ENCODE peak calls at places on chromosomes 12 and 14, in ten cellular contexts. N is psoas muscle, B is IMR-90, D is fibroblast of lung, C is adipocyte, A is left lung, W is H7, Q is mucosa of descending colon, T is right cardiac atrium, L is HL-60. R is an unnamed sample.

GRCh38 chr12:108622425-108622824 is 11.3 kb downstream of the SELPLG start:
- DNase-seq in N (no peak), B (no peak), D (no peak), C (no peak), A (no peak), W (peak; percentile 65), Q (peak; percentile 40), T (no peak), L (no peak), R (no peak)

GRCh38 chr12:78759387-78759786 is 105.2 kb upstream of the SYT1 start:
- DNase-seq in N (no peak), B (peak; percentile 68), D (peak; percentile 21), C (no peak), A (no peak), W (no peak), Q (no peak), T (no peak), L (no peak), R (no peak)

GRCh38 chr14:90556050-90556477 is 159.2 kb downstream of the CALM1 start:
- DNase-seq in N (no peak), B (no peak), D (no peak), C (no peak), A (no peak), W (peak; percentile 92), Q (no peak), T (peak; percentile 74), L (no peak), R (no peak)

GRCh38 chr12:112992541-112993398 is 14.5 kb downstream of the OAS2 start:
- DNase-seq in N (peak; percentile 29), B (peak; percentile 53), D (peak; percentile 60), C (peak; percentile 76), A (no peak), W (peak; percentile 83), Q (no peak), T (peak; percentile 81), L (peak; percentile 37), R (no peak)

GRCh38 chr14:93231129-93231979 is 24.3 kb downstream of the UBR7 start:
- DNase-seq in N (no peak), B (peak; percentile 59), D (peak; percentile 49), C (peak; percentile 43), A (no peak), W (peak; percentile 54), Q (no peak), T (peak; percentile 48), L (no peak), R (no peak)

GRCh38 chr14:105430535-105430934 is 10.9 kb downstream of the MTA1 start:
- DNase-seq in N (no peak), B (peak; percentile 66), D (peak; percentile 76), C (peak; percentile 70), A (peak; percentile 29), W (no peak), Q (no peak), T (peak; percentile 41), L (no peak), R (no peak)

GRCh38 chr14:48703728-48704467 is 882.3 kb downstream of the RPS29 start:
- DNase-seq in N (no peak), B (no peak), D (no peak), C (no peak), A (no peak), W (no peak), Q (no peak), T (peak; percentile 34), L (no peak), R (no peak)

GRCh38 chr14:73231874-73232851 is 5.1 kb upstream of the PAPLN start:
- DNase-seq in N (no peak), B (no peak), D (no peak), C (no peak), A (no peak), W (peak; percentile 85), Q (no peak), T (no peak), L (no peak), R (peak; percentile 60)

GRCh38 chr14:72961579-72962335 is 35.5 kb downstream of the DCAF4 start:
- DNase-seq in N (no peak), B (peak; percentile 16), D (no peak), C (peak; percentile 15), A (no peak), W (no peak), Q (no peak), T (no peak), L (no peak), R (no peak)

GRCh38 chr14:73796881-73797539 is 54.6 kb upstream of the PTGR2 start:
- DNase-seq in N (no peak), B (peak; percentile 37), D (no peak), C (no peak), A (no peak), W (no peak), Q (no peak), T (no peak), L (no peak), R (no peak)

GRCh38 chr14:68936476-68936875 is 42.6 kb downstream of the ACTN1 start:
- DNase-seq in N (no peak), B (no peak), D (no peak), C (no peak), A (no peak), W (no peak), Q (no peak), T (peak; percentile 86), L (no peak), R (no peak)

GRCh38 chr12:48873096-48873495 is 7.4 kb upstream of the RND1 start:
- DNase-seq in N (no peak), B (no peak), D (no peak), C (no peak), A (no peak), W (no peak), Q (no peak), T (no peak), L (no peak), R (no peak)

GRCh38 chr12:10968765-10969456 is 17.8 kb downstream of the TAS2R50 start:
- DNase-seq in N (no peak), B (peak; percentile 69), D (peak; percentile 76), C (peak; percentile 72), A (no peak), W (no peak), Q (no peak), T (peak; percentile 84), L (no peak), R (peak; percentile 73)

GRCh38 chr14:37792124-37792523 is 196.7 kb downstream of the TTC6 start:
- DNase-seq in N (no peak), B (no peak), D (no peak), C (no peak), A (no peak), W (no peak), Q (no peak), T (no peak), L (no peak), R (no peak)

GRCh38 chr14:74599201-74599809 is 12.7 kb downstream of the LTBP2 start:
- DNase-seq in N (no peak), B (peak; percentile 73), D (peak; percentile 84), C (peak; percentile 44), A (peak; percentile 52), W (no peak), Q (no peak), T (peak; percentile 81), L (no peak), R (no peak)

GRCh38 chr12:124747426-124748161 is 116.1 kb downstream of the SCARB1 start:
- DNase-seq in N (no peak), B (peak; percentile 92), D (peak; percentile 85), C (peak; percentile 77), A (no peak), W (no peak), Q (no peak), T (peak; percentile 39), L (no peak), R (no peak)

GRCh38 chr14:100290607-100291304 is 15.5 kb downstream of the SLC25A29 start:
- DNase-seq in N (no peak), B (no peak), D (no peak), C (no peak), A (peak; percentile 61), W (no peak), Q (no peak), T (peak; percentile 39), L (no peak), R (peak; percentile 65)

GRCh38 chr14:68492889-68493288 is 300.0 kb downstream of the ZFP36L1 start:
- DNase-seq in N (no peak), B (no peak), D (no peak), C (no peak), A (no peak), W (peak; percentile 67), Q (no peak), T (no peak), L (no peak), R (no peak)

GRCh38 chr14:65238456-65238855 is 136.1 kb upstream of the MAX start:
- DNase-seq in N (no peak), B (peak; percentile 82), D (peak; percentile 87), C (peak; percentile 57), A (no peak), W (no peak), Q (no peak), T (no peak), L (no peak), R (no peak)

GRCh38 chr14:64569108-64570045 is 19.6 kb downstream of the PPP1R36 start:
- DNase-seq in N (peak; percentile 55), B (peak; percentile 61), D (peak; percentile 77), C (peak; percentile 95), A (no peak), W (no peak), Q (no peak), T (peak; percentile 84), L (no peak), R (peak; percentile 83)

GRCh38 chr14:64758025-64758521 is 53.8 kb downstream of the PLEKHG3 start:
- DNase-seq in N (no peak), B (peak; percentile 66), D (peak; percentile 6), C (no peak), A (no peak), W (no peak), Q (no peak), T (no peak), L (no peak), R (no peak)

GRCh38 chr14:60510254-60510975 is 1.5 kb downstream of the SIX6 start:
- DNase-seq in N (no peak), B (no peak), D (no peak), C (no peak), A (no peak), W (no peak), Q (peak; percentile 40), T (peak; percentile 25), L (no peak), R (no peak)
- H3K4me3 ChIP-seq in N (no peak overlapping the region), B (no peak overlapping the region), D (no peak overlapping the region), C (no peak overlapping the region), A (no peak overlapping the region), W (no peak overlapping the region), Q (no peak overlapping the region), T (peak overlapping the region; percentile 7), L (no peak overlapping the region), R (peak overlapping the region; percentile 40)

GRCh38 chr14:103624860-103625259 is 4.2 kb upstream of the KLC1 start:
- DNase-seq in N (peak; percentile 82), B (peak; percentile 66), D (peak; percentile 53), C (peak; percentile 77), A (peak; percentile 91), W (peak; percentile 57), Q (peak; percentile 85), T (peak; percentile 89), L (no peak), R (peak; percentile 92)
- H3K4me3 ChIP-seq in N (no peak overlapping the region), B (no peak overlapping the region), D (no peak overlapping the region), C (no peak overlapping the region), A (no peak overlapping the region), W (no peak overlapping the region), Q (no peak overlapping the region), T (no peak overlapping the region), L (no peak overlapping the region), R (peak overlapping the region; percentile 45)

GRCh38 chr14:86333506-86333905 is 803.6 kb downstream of the FLRT2 start:
- DNase-seq in N (no peak), B (peak; percentile 25), D (peak; percentile 13), C (peak; percentile 85), A (no peak), W (no peak), Q (no peak), T (no peak), L (no peak), R (no peak)
- H3K4me3 ChIP-seq in N (no peak overlapping the region), B (no peak overlapping the region), D (no peak overlapping the region), C (no peak overlapping the region), A (no peak overlapping the region), W (no peak overlapping the region), Q (no peak overlapping the region), T (no peak overlapping the region), L (no peak overlapping the region), R (no peak overlapping the region)

GRCh38 chr12:95574030-95574429 is 22.8 kb upstream of the USP44 start:
- DNase-seq in N (no peak), B (no peak), D (no peak), C (no peak), A (no peak), W (peak; percentile 74), Q (no peak), T (no peak), L (no peak), R (no peak)
- H3K4me3 ChIP-seq in N (no peak overlapping the region), B (no peak overlapping the region), D (no peak overlapping the region), C (no peak overlapping the region), A (no peak overlapping the region), W (no peak overlapping the region), Q (no peak overlapping the region), T (no peak overlapping the region), L (no peak overlapping the region), R (no peak overlapping the region)